ENCODE peak calls at places on chromosome 2, in nine cellular contexts. One of them, this sample, is unnamed.

GRCh38 chr2:233983445-233983844 is 66.3 kb downstream of the TRPM8 start:
- DNase-seq in stimulated activated CD8-positive, alpha-beta memory T cell treated with anti-CD3 and anti-CD28 coated beads, Interleukin-7, amount 100 ng/mL, for 24 hours: no peak
- DNase-seq in mesendoderm: no peak
- DNase-seq in BE2C: no peak
- DNase-seq in iris pigment epithelial cell: no peak
- DNase-seq in IMR-90: no peak
- DNase-seq in RWPE1: no peak
- DNase-seq in fibroblast of mammary gland: no peak
- DNase-seq in upper lobe of right lung: no peak
- DNase-seq in this sample: no peak

GRCh38 chr2:100741880-100742814 is 77.8 kb upstream of the NPAS2 start:
- DNase-seq in stimulated activated CD8-positive, alpha-beta memory T cell treated with anti-CD3 and anti-CD28 coated beads, Interleukin-7, amount 100 ng/mL, for 24 hours: no peak
- DNase-seq in mesendoderm: no peak
- DNase-seq in BE2C: no peak
- DNase-seq in iris pigment epithelial cell: peak; percentile 97
- DNase-seq in IMR-90: peak; percentile 98
- DNase-seq in RWPE1: no peak
- DNase-seq in fibroblast of mammary gland: peak; percentile 99
- DNase-seq in upper lobe of right lung: no peak
- DNase-seq in this sample: peak; percentile 94

GRCh38 chr2:96537734-96538486 is 1.4 kb downstream of the ARID5A start:
- DNase-seq in stimulated activated CD8-positive, alpha-beta memory T cell treated with anti-CD3 and anti-CD28 coated beads, Interleukin-7, amount 100 ng/mL, for 24 hours: no peak
- DNase-seq in mesendoderm: peak; percentile 25
- DNase-seq in BE2C: no peak
- DNase-seq in iris pigment epithelial cell: no peak
- DNase-seq in IMR-90: no peak
- DNase-seq in RWPE1: no peak
- DNase-seq in fibroblast of mammary gland: no peak
- DNase-seq in upper lobe of right lung: peak; percentile 72
- DNase-seq in this sample: no peak

GRCh38 chr2:628651-629050 is 48.6 kb downstream of the TMEM18 start:
- DNase-seq in stimulated activated CD8-positive, alpha-beta memory T cell treated with anti-CD3 and anti-CD28 coated beads, Interleukin-7, amount 100 ng/mL, for 24 hours: no peak
- DNase-seq in mesendoderm: no peak
- DNase-seq in BE2C: no peak
- DNase-seq in iris pigment epithelial cell: no peak
- DNase-seq in IMR-90: no peak
- DNase-seq in RWPE1: peak; percentile 73
- DNase-seq in fibroblast of mammary gland: no peak
- DNase-seq in upper lobe of right lung: no peak
- DNase-seq in this sample: no peak

GRCh38 chr2:50674876-50675275 is 357.1 kb downstream of the NRXN1 start:
- DNase-seq in stimulated activated CD8-positive, alpha-beta memory T cell treated with anti-CD3 and anti-CD28 coated beads, Interleukin-7, amount 100 ng/mL, for 24 hours: no peak
- DNase-seq in mesendoderm: peak; percentile 59
- DNase-seq in BE2C: peak; percentile 6
- DNase-seq in iris pigment epithelial cell: no peak
- DNase-seq in IMR-90: no peak
- DNase-seq in RWPE1: no peak
- DNase-seq in fibroblast of mammary gland: no peak
- DNase-seq in upper lobe of right lung: no peak
- DNase-seq in this sample: no peak

GRCh38 chr2:74447230-74447999 is 5.7 kb upstream of the RTKN start:
- DNase-seq in stimulated activated CD8-positive, alpha-beta memory T cell treated with anti-CD3 and anti-CD28 coated beads, Interleukin-7, amount 100 ng/mL, for 24 hours: no peak
- DNase-seq in mesendoderm: no peak
- DNase-seq in BE2C: no peak
- DNase-seq in iris pigment epithelial cell: no peak
- DNase-seq in IMR-90: no peak
- DNase-seq in RWPE1: no peak
- DNase-seq in fibroblast of mammary gland: no peak
- DNase-seq in upper lobe of right lung: no peak
- DNase-seq in this sample: no peak

GRCh38 chr2:148794558-148794957 is 80.5 kb upstream of the KIF5C start:
- DNase-seq in stimulated activated CD8-positive, alpha-beta memory T cell treated with anti-CD3 and anti-CD28 coated beads, Interleukin-7, amount 100 ng/mL, for 24 hours: no peak
- DNase-seq in mesendoderm: no peak
- DNase-seq in BE2C: no peak
- DNase-seq in iris pigment epithelial cell: peak; percentile 9
- DNase-seq in IMR-90: peak; percentile 76
- DNase-seq in RWPE1: no peak
- DNase-seq in fibroblast of mammary gland: peak; percentile 75
- DNase-seq in upper lobe of right lung: no peak
- DNase-seq in this sample: peak; percentile 46

GRCh38 chr2:232097758-232098157 is 136.2 kb downstream of the DIS3L2 start:
- DNase-seq in stimulated activated CD8-positive, alpha-beta memory T cell treated with anti-CD3 and anti-CD28 coated beads, Interleukin-7, amount 100 ng/mL, for 24 hours: no peak
- DNase-seq in mesendoderm: no peak
- DNase-seq in BE2C: no peak
- DNase-seq in iris pigment epithelial cell: no peak
- DNase-seq in IMR-90: no peak
- DNase-seq in RWPE1: peak; percentile 13
- DNase-seq in fibroblast of mammary gland: no peak
- DNase-seq in upper lobe of right lung: no peak
- DNase-seq in this sample: no peak

GRCh38 chr2:43764086-43764710 is 9.6 kb upstream of the DYNC2LI1 start:
- DNase-seq in stimulated activated CD8-positive, alpha-beta memory T cell treated with anti-CD3 and anti-CD28 coated beads, Interleukin-7, amount 100 ng/mL, for 24 hours: no peak
- DNase-seq in mesendoderm: no peak
- DNase-seq in BE2C: no peak
- DNase-seq in iris pigment epithelial cell: no peak
- DNase-seq in IMR-90: peak; percentile 16
- DNase-seq in RWPE1: no peak
- DNase-seq in fibroblast of mammary gland: peak; percentile 37
- DNase-seq in upper lobe of right lung: no peak
- DNase-seq in this sample: no peak

GRCh38 chr2:226892729-226893128 is 56.9 kb downstream of the RHBDD1 start:
- DNase-seq in stimulated activated CD8-positive, alpha-beta memory T cell treated with anti-CD3 and anti-CD28 coated beads, Interleukin-7, amount 100 ng/mL, for 24 hours: no peak
- DNase-seq in mesendoderm: no peak
- DNase-seq in BE2C: no peak
- DNase-seq in iris pigment epithelial cell: peak; percentile 55
- DNase-seq in IMR-90: peak; percentile 20
- DNase-seq in RWPE1: no peak
- DNase-seq in fibroblast of mammary gland: peak; percentile 81
- DNase-seq in upper lobe of right lung: no peak
- DNase-seq in this sample: peak; percentile 68

This sample was measured in EL.